ENCODE peak calls at places on chromosomes 2 and 18, in seven cellular contexts. Q is HCT116, A is MM.1S, E is GM23338, P is hepatocyte, R is PC-3, G is GM23248. K is an unnamed sample.

GRCh38 chr2:54454922-54455583 is 1.1 kb upstream of the SPTBN1 start:
- DNase-seq in Q (no peak), A (peak; percentile 51), E (peak; percentile 43), P (peak; percentile 26), R (peak; percentile 31), G (no peak), K (peak; percentile 31)

GRCh38 chr2:127196549-127196948 is 23.6 kb downstream of the CYP27C1 start:
- DNase-seq in Q (no peak), A (no peak), E (no peak), P (no peak), R (no peak), G (no peak), K (no peak)

GRCh38 chr2:196186266-196186980 is 15.0 kb upstream of the STK17B start:
- DNase-seq in Q (no peak), A (no peak), E (no peak), P (no peak), R (no peak), G (no peak), K (no peak)

GRCh38 chr2:240589381-240589780 is 2.8 kb downstream of the CAPN10 start:
- DNase-seq in Q (no peak), A (no peak), E (no peak), P (no peak), R (no peak), G (no peak), K (no peak)

GRCh38 chr2:81050580-81050979 is 746.0 kb upstream of the LRRTM1 start:
- DNase-seq in Q (no peak), A (no peak), E (peak; percentile 32), P (no peak), R (no peak), G (no peak), K (no peak)

GRCh38 chr2:19033240-19033639 is 325.2 kb downstream of the OSR1 start:
- DNase-seq in Q (no peak), A (no peak), E (no peak), P (no peak), R (no peak), G (no peak), K (no peak)

GRCh38 chr18:49047540-49047939 is 96.8 kb upstream of the SMAD7 start:
- DNase-seq in Q (no peak), A (no peak), E (peak; percentile 57), P (no peak), R (no peak), G (no peak), K (no peak)

GRCh38 chr2:211901226-211901625 is 637.4 kb downstream of the ERBB4 start:
- DNase-seq in Q (no peak), A (no peak), E (no peak), P (no peak), R (no peak), G (no peak), K (no peak)

GRCh38 chr2:37323770-37324535 is 680 bp downstream of the PRKD3 start:
- DNase-seq in Q (no peak), A (peak; percentile 73), E (peak; percentile 68), P (peak; percentile 44), R (peak; percentile 55), G (peak; percentile 61), K (no peak)

GRCh38 chr18:48660346-48661228 is 121.8 kb downstream of the CTIF start:
- DNase-seq in Q (no peak), A (no peak), E (no peak), P (no peak), R (no peak), G (no peak), K (no peak)

GRCh38 chr18:74745658-74746403 is 148.2 kb downstream of the ZNF407 start:
- DNase-seq in Q (peak; percentile 40), A (no peak), E (no peak), P (peak; percentile 6), R (peak; percentile 89), G (peak; percentile 89), K (no peak)

GRCh38 chr18:59540819-59541218 is 156.4 kb downstream of the CCBE1 start:
- DNase-seq in Q (no peak), A (no peak), E (no peak), P (no peak), R (no peak), G (peak; percentile 56), K (no peak)

GRCh38 chr18:58584219-58585127 is 44.4 kb downstream of the ALPK2 start:
- DNase-seq in Q (no peak), A (no peak), E (peak; percentile 93), P (no peak), R (peak; percentile 39), G (peak; percentile 87), K (peak; percentile 84)

GRCh38 chr2:239296020-239296932 is 104.5 kb downstream of the HDAC4 start:
- DNase-seq in Q (no peak), A (no peak), E (no peak), P (peak; percentile 58), R (no peak), G (no peak), K (no peak)

GRCh38 chr2:127581050-127581345 is 45.5 kb downstream of the MYO7B start:
- DNase-seq in Q (no peak), A (no peak), E (no peak), P (no peak), R (no peak), G (no peak), K (no peak)

DNA sequence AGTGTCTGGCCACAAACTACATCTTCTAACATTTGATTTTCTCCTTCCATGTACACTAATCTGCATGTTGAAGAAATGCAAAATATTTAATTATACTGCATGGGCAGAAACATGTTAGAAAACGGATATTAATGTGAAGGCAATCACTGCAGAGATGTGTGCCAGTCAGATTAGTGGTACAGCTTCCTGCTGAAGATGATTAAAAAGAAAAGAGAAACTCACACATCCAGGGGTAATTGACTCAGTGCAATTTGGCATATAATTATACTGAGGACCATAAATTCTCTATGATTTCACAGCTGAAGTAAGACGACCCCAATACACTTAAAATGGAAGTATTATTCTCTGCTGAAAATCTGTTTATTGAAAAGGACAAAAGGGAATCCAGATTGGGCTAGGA is 243.4 kb downstream of the TGIF1 start:
- DNase-seq in Q (no peak), A (no peak), E (no peak), P (no peak), R (no peak), G (no peak), K (no peak)
- TF ChIP-seq EZH2phosphoT487 in Q (no peak), A (no peak), E (no peak), P (no peak), R (no peak), G (no peak), K (no peak)

DNA sequence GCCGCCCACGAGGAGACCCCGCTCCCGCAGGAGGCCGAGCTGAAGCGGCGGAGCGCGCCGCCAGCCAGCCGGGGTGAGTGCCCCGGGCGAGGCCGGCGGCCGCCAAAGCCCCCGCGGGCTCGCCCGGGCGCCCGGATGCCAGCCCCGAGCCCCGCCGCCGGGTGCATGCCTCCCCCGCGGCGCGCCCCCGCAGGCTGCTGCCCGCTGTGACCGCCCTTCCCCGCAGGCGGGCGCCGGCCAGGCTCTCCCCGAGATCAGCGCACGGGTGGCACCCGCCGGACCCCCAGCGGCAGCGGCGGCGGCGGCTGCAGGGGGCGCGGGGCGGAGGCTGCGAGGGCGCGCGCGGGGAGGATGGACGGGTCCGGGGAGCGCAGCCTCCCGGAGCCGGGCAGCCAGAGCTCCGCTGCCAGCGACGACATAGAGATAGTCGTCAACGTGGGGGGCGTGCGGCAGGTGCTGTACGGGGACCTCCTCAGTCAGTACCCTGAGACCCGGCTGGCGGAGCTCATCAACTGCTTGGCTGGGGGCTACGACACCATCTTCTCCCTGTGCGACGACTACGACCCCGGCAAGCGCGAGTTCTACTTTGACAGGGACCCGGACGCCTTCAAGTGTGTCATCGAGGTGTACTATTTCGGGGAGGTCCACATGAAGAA is 470 bp downstream of the KCNF1 start:
- DNase-seq in Q (no peak), A (no peak), E (peak; percentile 37), P (peak; percentile 26), R (no peak), G (peak; percentile 42), K (peak; percentile 35)
- TF ChIP-seq EZH2 in Q (no peak), A (no peak), E (peak; percentile 59), P (no peak), R (no peak), G (no peak), K (peak; percentile 1)

GRCh38 chr2:16943279-16943958 is 277.8 kb upstream of the CYRIA start:
- DNase-seq in Q (no peak), A (peak; percentile 3), E (no peak), P (no peak), R (no peak), G (no peak), K (no peak)

GRCh38 chr2:16952368-16952767 is 286.7 kb upstream of the CYRIA start:
- DNase-seq in Q (no peak), A (peak; percentile 4), E (peak; percentile 16), P (no peak), R (no peak), G (no peak), K (peak; percentile 17)

GRCh38 chr2:16948710-16949109 is 283.1 kb upstream of the CYRIA start:
- DNase-seq in Q (no peak), A (no peak), E (no peak), P (no peak), R (no peak), G (no peak), K (no peak)

GRCh38 chr2:16950436-16950835 is 284.8 kb upstream of the CYRIA start:
- DNase-seq in Q (no peak), A (no peak), E (no peak), P (no peak), R (no peak), G (no peak), K (no peak)

DNA sequence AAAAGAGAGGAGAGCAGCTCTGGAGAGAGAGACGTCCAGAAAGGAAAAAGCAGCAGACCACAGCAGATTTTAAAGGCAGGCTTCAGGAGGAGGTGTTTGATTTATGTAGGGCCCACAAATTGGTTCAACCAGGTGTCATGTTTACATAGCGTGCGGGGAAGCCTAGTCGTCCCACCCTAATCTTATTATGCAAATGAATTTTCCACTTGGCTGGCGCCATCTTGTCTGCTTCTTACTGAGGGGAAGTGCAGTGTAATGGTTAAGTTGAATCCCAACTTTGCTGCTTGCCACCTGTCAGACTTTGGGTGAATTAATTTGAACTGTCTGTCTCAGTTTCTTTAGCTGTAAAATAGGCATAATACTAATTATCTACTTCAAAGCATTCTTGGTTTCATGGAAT is 282.4 kb upstream of the CYRIA start:
- DNase-seq in Q (no peak), A (no peak), E (no peak), P (no peak), R (no peak), G (no peak), K (peak; percentile 79)
- TF ChIP-seq EZH2phosphoT487 in Q (no peak), A (no peak), E (no peak), P (no peak), R (no peak), G (no peak), K (no peak)

DNA sequence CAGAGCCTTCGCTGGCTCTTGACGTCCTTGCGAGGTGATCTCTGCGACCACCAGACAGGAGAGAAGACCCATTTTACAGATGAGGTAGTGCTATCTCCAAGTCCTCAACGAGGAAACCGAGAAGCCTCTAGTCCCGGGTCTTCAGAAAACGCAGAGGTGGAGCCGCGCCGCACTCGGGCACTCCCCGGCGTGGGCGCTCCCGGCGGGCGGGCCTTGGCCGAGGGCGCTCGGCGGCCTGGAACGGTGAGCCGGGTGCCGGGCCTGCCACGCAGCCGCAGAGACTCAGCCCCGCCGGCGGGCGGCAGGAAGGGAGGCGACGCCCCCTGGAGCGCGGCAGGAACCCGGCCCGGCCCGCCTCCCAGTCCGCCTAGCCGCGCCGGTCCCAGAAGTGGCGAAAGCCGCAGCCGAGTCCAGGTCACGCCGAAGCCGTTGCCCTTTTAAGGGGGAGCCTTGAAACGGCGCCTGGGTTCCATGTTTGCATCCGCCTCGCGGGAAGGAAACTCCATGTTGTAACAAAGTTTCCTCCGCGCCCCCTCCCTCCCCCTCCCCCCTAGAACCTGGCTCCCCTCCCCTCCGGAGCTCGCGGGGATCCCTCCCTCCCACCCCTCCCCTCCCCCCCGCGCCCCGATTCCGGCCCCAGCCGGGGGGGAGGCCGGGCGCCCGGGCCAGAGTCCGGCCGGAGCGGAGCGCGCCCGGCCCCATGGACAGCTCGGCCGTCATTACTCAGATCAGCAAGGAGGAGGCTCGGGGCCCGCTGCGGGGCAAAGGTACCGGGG is at the start of gene CTDSP1:
- DNase-seq in Q (peak; percentile 88), A (peak; percentile 96), E (peak; percentile 98), P (peak; percentile 98), R (peak; percentile 95), G (peak; percentile 99), K (peak; percentile 95)
- TF ChIP-seq EZH2 in Q (no peak), A (no peak), E (peak; percentile 61), P (no peak), R (no peak), G (no peak), K (peak; percentile 27)

K was measured in neural progenitor cell.